ENCODE peak calls at places on chromosomes 1 and 21, in eight cellular contexts. Y is Panc1; S is astrocyte of the spinal cord; D is prostate gland; A is Jurkat, Clone E6-1; R is non-pigmented ciliary epithelial cell; U is heart right ventricle; K is left cardiac atrium. G is an unnamed sample.

GRCh38 chr21:42437786-42438185 is 34.1 kb downstream of the UBASH3A start:
- DNase-seq in Y (no peak), A (no peak), S (no peak), U (no peak), R (no peak), K (no peak), D (no peak), G (no peak)

GRCh38 chr1:214233856-214234634 is 46.9 kb upstream of the SMYD2 start:
- DNase-seq in R (no peak), S (no peak), A (no peak), U (no peak), Y (no peak), K (no peak), D (no peak), G (no peak)

GRCh38 chr1:31839662-31840343 is 24.0 kb upstream of the SPOCD1 start:
- DNase-seq in U (no peak), S (no peak), R (no peak), Y (no peak), A (no peak), K (no peak), D (no peak), G (no peak)

GRCh38 chr1:14928412-14928811 is 225.1 kb upstream of the TMEM51 start:
- DNase-seq in A (no peak), D (no peak), U (no peak), K (no peak), R (no peak), Y (no peak), S (no peak), G (no peak)

GRCh38 chr1:44334968-44335367 is 20.1 kb downstream of the ERI3 start:
- DNase-seq in R (no peak), D (no peak), S (no peak), K (no peak), A (no peak), U (no peak), Y (no peak), G (no peak)

GRCh38 chr1:171743014-171743870 is 1.4 kb upstream of the VAMP4 start:
- DNase-seq in R (no peak), D (peak; percentile 14), S (peak; percentile 86), Y (peak; percentile 59), U (no peak), K (no peak), A (no peak), G (no peak)

GRCh38 chr1:41122148-41122547 is 100.6 kb upstream of the SLFNL1 start:
- DNase-seq in A (no peak), U (no peak), D (no peak), S (no peak), R (no peak), Y (no peak), K (no peak), G (no peak)

GRCh38 chr1:154971341-154971998 is 923 bp upstream of the SHC1 start:
- DNase-seq in Y (no peak), K (peak; percentile 62), S (no peak), R (no peak), D (peak; percentile 72), U (no peak), A (no peak), G (no peak)

G was measured in esophagus muscularis mucosa.